ENCODE peak calls at places on chromosome 15, in eight cellular contexts. C is HepG2, Y is sigmoid colon, O is body of pancreas, P is heart left ventricle, N is suprapubic skin, B is IMR-90, D is esophagus squamous epithelium. F is an unnamed sample. For H3K4me1, the result is how much of the 10 kb centered on the place peaks cover.

GRCh38 chr15:57150066-57150865 is 226.0 kb upstream of the CGNL1 start:
- DNase-seq in P (no peak), C (no peak), N (no peak), O (no peak), B (peak), D (no peak), Y (no peak), F (no peak)

GRCh38 chr15:90891346-90891949 is 7.1 kb downstream of the FES start:
- DNase-seq in D (no peak), N (no peak), Y (peak), C (no peak), B (no peak), O (no peak), P (no peak), F (no peak)

GRCh38 chr15:31177936-31178335 is 76.4 kb upstream of the TRPM1 start:
- DNase-seq in D (no peak), N (no peak), Y (no peak), O (no peak), B (no peak), C (no peak), P (no peak), F (no peak)

GRCh38 chr15:82572986-82573385 is 32.7 kb upstream of the RPS17 start:
- DNase-seq in O (no peak), D (no peak), Y (no peak), N (no peak), C (no peak), B (no peak), P (no peak), F (no peak)

GRCh38 chr15:39495871-39496459 is 84.9 kb upstream of the THBS1 start:
- DNase-seq in Y (no peak), C (no peak), P (no peak), O (no peak), B (peak), D (no peak), N (no peak), F (no peak)

GRCh38 chr15:97706059-97706458 is 254.4 kb upstream of the ARRDC4 start:
- DNase-seq in Y (no peak), N (no peak), C (no peak), O (no peak), B (no peak), P (no peak), D (no peak), F (no peak)

GRCh38 chr15:57545995-57546394 is 45.7 kb upstream of the MYZAP start:
- DNase-seq in C (no peak), O (no peak), P (no peak), Y (no peak), N (no peak), B (no peak), D (no peak), F (no peak)

GRCh38 chr15:100572362-100572983 is 29.5 kb downstream of the LINS1 start:
- DNase-seq in D (no peak), B (peak), O (no peak), N (no peak), P (no peak), C (no peak), Y (no peak), F (no peak)

GRCh38 chr15:43246261-43246764 is 20.4 kb downstream of the TGM5 start:
- DNase-seq in O (no peak), B (no peak), D (no peak), Y (no peak), N (no peak), C (no peak), P (no peak), F (no peak)

GRCh38 chr15:65083262-65083701 is 6.7 kb downstream of the KBTBD13 start:
- DNase-seq in Y (peak), D (no peak), B (peak), O (no peak), C (no peak), P (no peak), N (no peak), F (no peak)

GRCh38 chr15:43953402-43953801 is 126.6 kb downstream of the WDR76 start:
- DNase-seq in Y (no peak), C (no peak), O (no peak), D (no peak), P (no peak), B (no peak), N (no peak), F (no peak)

GRCh38 chr15:67915374-67916050 is 75.7 kb upstream of the RNU6-1 start:
- DNase-seq in Y (peak), C (peak), N (no peak), B (no peak), O (peak), P (no peak), D (no peak), F (peak)

GRCh38 chr15:33680336-33680735 is 288.0 kb upstream of the CHRM5 start:
- DNase-seq in B (no peak), O (no peak), N (no peak), D (no peak), C (no peak), P (no peak), Y (no peak), F (no peak)

GRCh38 chr15:97993310-97993738 is 32.8 kb downstream of the ARRDC4 start:
- DNase-seq in D (no peak), B (no peak), C (no peak), O (no peak), Y (no peak), N (no peak), P (no peak), F (no peak)

GRCh38 chr15:63054985-63055384 is 12.4 kb downstream of the TPM1 start:
- DNase-seq in C (no peak), P (no peak), N (no peak), Y (no peak), O (no peak), D (no peak), B (no peak), F (no peak)

GRCh38 chr15:70195808-70196304 is 98.1 kb upstream of the TLE3 start:
- DNase-seq in D (no peak), P (peak), Y (peak), B (peak), C (peak), N (no peak), O (peak), F (peak)

GRCh38 chr15:88989578-88989977 is 76.4 kb upstream of the MFGE8 start:
- DNase-seq in N (no peak), O (no peak), Y (no peak), B (peak), C (no peak), P (no peak), D (no peak), F (no peak)

GRCh38 chr15:81294501-81294850 is 29.5 kb downstream of the STARD5 start:
- DNase-seq in B (no peak), O (no peak), C (no peak), Y (no peak), P (no peak), N (no peak), D (no peak), F (no peak)

GRCh38 chr15:85690546-85691226 is 104.0 kb downstream of the KLHL25 start:
- DNase-seq in N (no peak), D (no peak), C (no peak), B (no peak), Y (no peak), O (no peak), P (no peak), F (no peak)
- H3K4me1 ChIP-seq in N (under half), D (under half), C (under half), B (under half), Y (under half), O (under half), P (half or more), F (under half)

GRCh38 chr15:74433592-74434259 is at the start of gene SEMA7A:
- DNase-seq in C (peak), N (no peak), O (peak), P (peak), B (peak), D (no peak), Y (peak), F (peak)
- TF ChIP-seq POLR2A in C (peak), N (peak), O (peak), P (peak), B (peak), D (no peak), Y (no peak), F (peak)

GRCh38 chr15:25766421-25766820 is 96.7 kb downstream of the ATP10A start:
- DNase-seq in P (no peak), N (no peak), Y (no peak), O (no peak), D (no peak), B (no peak), C (no peak), F (no peak)
- TF ChIP-seq CTCF in P (no peak), N (no peak), Y (no peak), O (no peak), D (no peak), B (no peak), C (no peak), F (no peak)

DNA sequence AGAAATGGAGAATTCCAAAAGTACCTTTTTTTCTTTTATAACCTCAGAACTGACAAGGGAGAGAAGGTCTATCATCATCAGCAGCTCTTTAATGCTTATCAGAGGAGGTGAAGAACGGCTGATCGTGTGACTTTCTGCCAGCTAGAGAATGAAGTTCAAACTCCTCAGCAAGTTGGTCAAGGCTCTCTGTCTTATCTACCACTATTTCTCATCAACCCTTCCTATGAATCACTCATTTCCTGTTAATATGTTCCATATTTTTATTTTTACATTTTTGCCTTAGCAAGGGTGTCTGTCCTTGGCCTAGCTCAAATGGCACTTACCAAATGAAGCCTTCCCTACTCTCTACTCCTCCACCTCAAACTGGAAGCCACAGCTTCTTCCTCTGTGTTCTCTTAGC is 73.1 kb upstream of the TSPAN3 start:
- DNase-seq in B (peak), Y (no peak), O (no peak), C (no peak), P (no peak), D (no peak), N (no peak), F (no peak)
- H3K4me1 ChIP-seq in B (under half), Y (under half), O (under half), C (under half), P (under half), D (under half), N (under half), F (under half)

DNA sequence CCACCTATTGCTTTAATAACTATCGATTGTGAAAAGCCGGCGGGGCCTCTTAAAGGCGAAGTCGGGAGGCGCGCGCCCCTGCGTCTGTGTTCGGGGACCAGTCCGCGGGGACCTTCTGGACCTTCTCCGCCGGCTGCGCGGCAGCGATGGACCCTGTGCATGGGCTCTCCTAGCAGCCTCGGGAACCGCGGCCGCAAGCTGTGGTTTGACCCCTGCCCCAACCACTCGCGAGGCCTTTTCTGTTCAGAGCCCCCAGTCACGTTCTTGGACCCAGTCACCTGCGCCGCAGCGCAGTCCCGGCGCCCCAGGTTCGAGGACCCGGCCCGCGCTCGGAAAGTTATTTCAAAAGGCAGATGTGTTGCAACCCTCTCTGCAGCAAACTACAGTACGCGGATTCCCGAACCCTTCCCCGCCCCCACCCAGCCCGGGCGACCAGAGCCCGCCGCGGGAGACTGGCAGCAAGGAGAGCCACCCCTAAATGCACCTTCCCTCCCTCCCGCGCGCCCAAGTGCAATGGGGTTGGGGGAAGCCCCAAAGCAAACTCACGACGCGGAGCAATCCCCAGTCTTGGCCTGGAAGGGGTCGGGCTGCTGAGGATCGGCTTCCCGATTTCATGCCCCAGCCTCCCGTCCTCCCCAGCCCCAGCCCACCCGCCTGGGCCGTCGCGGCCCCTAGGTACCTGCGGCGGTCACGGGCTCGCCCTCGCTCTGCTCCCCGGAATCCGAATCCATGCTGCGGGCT is 671 bp downstream of the TNFAIP8L3 start:
- DNase-seq in C (peak), O (peak), B (no peak), Y (peak), P (peak), N (no peak), D (no peak), F (peak)
- TF ChIP-seq POLR2A in C (no peak), O (no peak), B (no peak), Y (no peak), P (no peak), N (no peak), D (no peak), F (no peak)

F was measured in uterus.